ENCODE peak calls at places on chromosomes 13 and 19, in seven cellular contexts. One of them, this sample, is unnamed.

GRCh38 chr13:95182570-95183285 is 118.5 kb downstream of the ABCC4 start:
- DNase-seq in brain microvascular endothelial cell: no peak
- DNase-seq in RWPE2: no peak
- DNase-seq in CD4-positive, alpha-beta T cell: no peak
- DNase-seq in aorta: no peak
- DNase-seq in effector memory CD4-positive, alpha-beta T cell: no peak
- DNase-seq in suprapubic skin: no peak
- DNase-seq in this sample: no peak

GRCh38 chr13:24011266-24011665 is 114.0 kb upstream of the C1QTNF9B start:
- DNase-seq in brain microvascular endothelial cell: no peak
- DNase-seq in CD4-positive, alpha-beta T cell: no peak
- DNase-seq in effector memory CD4-positive, alpha-beta T cell: no peak
- DNase-seq in aorta: no peak
- DNase-seq in RWPE2: no peak
- DNase-seq in suprapubic skin: no peak
- DNase-seq in this sample: no peak

GRCh38 chr13:29953542-29953941 is 103.1 kb upstream of the UBL3 start:
- DNase-seq in aorta: no peak
- DNase-seq in brain microvascular endothelial cell: no peak
- DNase-seq in CD4-positive, alpha-beta T cell: no peak
- DNase-seq in RWPE2: no peak
- DNase-seq in effector memory CD4-positive, alpha-beta T cell: no peak
- DNase-seq in suprapubic skin: no peak
- DNase-seq in this sample: no peak

GRCh38 chr13:36839281-36839680 is 20.3 kb downstream of the RFXAP start:
- DNase-seq in suprapubic skin: no peak
- DNase-seq in effector memory CD4-positive, alpha-beta T cell: no peak
- DNase-seq in RWPE2: no peak
- DNase-seq in aorta: no peak
- DNase-seq in CD4-positive, alpha-beta T cell: no peak
- DNase-seq in brain microvascular endothelial cell: no peak
- DNase-seq in this sample: no peak

GRCh38 chr19:5268801-5269200 is 71.8 kb downstream of the PTPRS start:
- DNase-seq in effector memory CD4-positive, alpha-beta T cell: no peak
- DNase-seq in RWPE2: no peak
- DNase-seq in aorta: no peak
- DNase-seq in brain microvascular endothelial cell: no peak
- DNase-seq in CD4-positive, alpha-beta T cell: no peak
- DNase-seq in suprapubic skin: no peak
- DNase-seq in this sample: no peak

GRCh38 chr13:66099825-66100224 is 1130.3 kb downstream of the PCDH9 start:
- DNase-seq in brain microvascular endothelial cell: no peak
- DNase-seq in aorta: no peak
- DNase-seq in CD4-positive, alpha-beta T cell: no peak
- DNase-seq in suprapubic skin: no peak
- DNase-seq in RWPE2: no peak
- DNase-seq in effector memory CD4-positive, alpha-beta T cell: no peak
- DNase-seq in this sample: no peak

GRCh38 chr13:40662866-40663265 is 3.6 kb downstream of the FOXO1 start:
- DNase-seq in effector memory CD4-positive, alpha-beta T cell: no peak
- DNase-seq in RWPE2: no peak
- DNase-seq in suprapubic skin: no peak
- DNase-seq in brain microvascular endothelial cell: no peak
- DNase-seq in aorta: no peak
- DNase-seq in CD4-positive, alpha-beta T cell: no peak
- DNase-seq in this sample: no peak

GRCh38 chr13:41917641-41918040 is 43.3 kb downstream of the VWA8 start:
- DNase-seq in brain microvascular endothelial cell: peak; percentile 53
- DNase-seq in aorta: no peak
- DNase-seq in effector memory CD4-positive, alpha-beta T cell: no peak
- DNase-seq in CD4-positive, alpha-beta T cell: no peak
- DNase-seq in suprapubic skin: no peak
- DNase-seq in RWPE2: no peak
- DNase-seq in this sample: no peak

GRCh38 chr13:52949044-52949443 is 79.6 kb upstream of the OLFM4 start:
- DNase-seq in RWPE2: no peak
- DNase-seq in brain microvascular endothelial cell: no peak
- DNase-seq in suprapubic skin: no peak
- DNase-seq in aorta: no peak
- DNase-seq in CD4-positive, alpha-beta T cell: no peak
- DNase-seq in effector memory CD4-positive, alpha-beta T cell: no peak
- DNase-seq in this sample: no peak

GRCh38 chr19:33621065-33621785 is 528 bp upstream of the CHST8 start:
- DNase-seq in CD4-positive, alpha-beta T cell: no peak
- DNase-seq in RWPE2: no peak
- DNase-seq in brain microvascular endothelial cell: no peak
- DNase-seq in suprapubic skin: no peak
- DNase-seq in effector memory CD4-positive, alpha-beta T cell: no peak
- DNase-seq in aorta: peak; percentile 73
- DNase-seq in this sample: no peak

GRCh38 chr13:35716186-35716585 is 239.7 kb upstream of the MAB21L1 start:
- DNase-seq in aorta: no peak
- DNase-seq in brain microvascular endothelial cell: no peak
- DNase-seq in RWPE2: no peak
- DNase-seq in effector memory CD4-positive, alpha-beta T cell: no peak
- DNase-seq in CD4-positive, alpha-beta T cell: no peak
- DNase-seq in suprapubic skin: no peak
- DNase-seq in this sample: peak; percentile 40

GRCh38 chr19:40744554-40745401 is 5.5 kb downstream of the ACTMAP start:
- DNase-seq in suprapubic skin: no peak
- DNase-seq in effector memory CD4-positive, alpha-beta T cell: no peak
- DNase-seq in aorta: no peak
- DNase-seq in RWPE2: no peak
- DNase-seq in brain microvascular endothelial cell: no peak
- DNase-seq in CD4-positive, alpha-beta T cell: no peak
- DNase-seq in this sample: no peak

GRCh38 chr13:35712907-35713685 is 236.6 kb upstream of the MAB21L1 start:
- DNase-seq in brain microvascular endothelial cell: peak; percentile 53
- DNase-seq in RWPE2: no peak
- DNase-seq in aorta: no peak
- DNase-seq in effector memory CD4-positive, alpha-beta T cell: no peak
- DNase-seq in suprapubic skin: no peak
- DNase-seq in CD4-positive, alpha-beta T cell: no peak
- DNase-seq in this sample: no peak

DNA sequence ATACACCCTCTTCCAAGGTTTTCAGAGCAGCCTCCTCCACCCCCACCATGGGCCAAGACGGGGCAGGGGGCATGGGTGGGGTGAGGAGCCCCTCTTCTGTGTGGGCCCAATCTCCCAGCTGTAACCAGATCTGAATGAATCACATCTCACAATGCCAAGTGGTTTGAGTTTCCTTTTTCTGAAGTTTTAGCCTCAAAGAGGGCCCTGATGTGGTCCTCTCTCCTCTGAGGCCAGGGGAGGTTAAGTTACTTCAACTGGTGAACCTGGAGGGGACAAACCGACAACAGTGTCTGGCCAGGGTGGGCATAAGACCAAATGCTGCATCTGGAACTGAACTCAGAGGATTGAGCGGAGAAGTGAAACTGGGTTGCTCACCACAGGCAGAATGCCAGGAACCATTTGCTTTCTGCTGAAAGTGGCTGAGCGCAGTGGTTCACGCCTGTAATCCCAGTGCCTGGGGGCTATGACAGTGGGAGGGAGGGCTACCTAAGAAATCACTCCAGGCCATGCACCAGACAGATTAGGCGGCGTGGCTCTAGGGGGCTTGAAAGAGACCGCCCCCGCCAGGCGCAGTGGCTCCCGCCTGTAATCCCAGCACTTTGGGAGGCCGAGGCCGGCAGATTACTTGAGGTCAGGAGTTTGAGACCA is 15.4 kb upstream of the IRGC start:
- DNase-seq in brain microvascular endothelial cell: peak; percentile 41
- DNase-seq in aorta: no peak
- DNase-seq in effector memory CD4-positive, alpha-beta T cell: no peak
- DNase-seq in suprapubic skin: peak; percentile 77
- DNase-seq in CD4-positive, alpha-beta T cell: no peak
- DNase-seq in RWPE2: no peak
- DNase-seq in this sample: peak; percentile 67
- H3K27ac ChIP-seq in brain microvascular endothelial cell: peak overlapping the region; percentile 87
- H3K27ac ChIP-seq in aorta: no peak overlapping the region
- H3K27ac ChIP-seq in effector memory CD4-positive, alpha-beta T cell: peak overlapping the region; percentile 63
- H3K27ac ChIP-seq in suprapubic skin: peak overlapping the region; percentile 57
- H3K27ac ChIP-seq in CD4-positive, alpha-beta T cell: peak overlapping the region; percentile 29
- H3K27ac ChIP-seq in RWPE2: peak overlapping the region; percentile 84
- H3K27ac ChIP-seq in this sample: peak overlapping the region; percentile 71

DNA sequence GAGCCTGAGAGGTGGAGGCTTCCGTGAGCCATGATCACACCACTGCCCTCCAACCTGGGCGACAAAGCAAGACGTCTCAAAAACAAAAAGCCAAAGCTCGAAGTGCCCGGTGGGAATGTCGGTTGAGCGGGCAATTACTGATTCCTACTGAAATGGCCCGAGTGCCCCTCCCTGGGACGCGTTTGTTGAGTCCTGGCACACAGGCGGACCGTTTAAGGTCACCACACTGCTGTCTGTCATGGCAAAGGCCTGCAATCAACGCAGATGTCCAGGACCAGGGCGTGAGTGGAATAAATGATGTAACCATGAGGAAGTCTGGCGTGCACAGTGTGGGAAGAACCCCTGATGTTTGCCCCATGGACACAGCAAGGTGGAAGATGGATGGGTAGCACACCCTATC is 19.2 kb upstream of the C2CD4C start:
- DNase-seq in suprapubic skin: peak; percentile 60
- DNase-seq in aorta: no peak
- DNase-seq in brain microvascular endothelial cell: no peak
- DNase-seq in CD4-positive, alpha-beta T cell: no peak
- DNase-seq in effector memory CD4-positive, alpha-beta T cell: no peak
- DNase-seq in RWPE2: no peak
- DNase-seq in this sample: no peak
- H3K27ac ChIP-seq in suprapubic skin: no peak overlapping the region
- H3K27ac ChIP-seq in aorta: no peak overlapping the region
- H3K27ac ChIP-seq in brain microvascular endothelial cell: no peak overlapping the region
- H3K27ac ChIP-seq in CD4-positive, alpha-beta T cell: no peak overlapping the region
- H3K27ac ChIP-seq in effector memory CD4-positive, alpha-beta T cell: no peak overlapping the region
- H3K27ac ChIP-seq in RWPE2: no peak overlapping the region
- H3K27ac ChIP-seq in this sample: no peak overlapping the region

DNA sequence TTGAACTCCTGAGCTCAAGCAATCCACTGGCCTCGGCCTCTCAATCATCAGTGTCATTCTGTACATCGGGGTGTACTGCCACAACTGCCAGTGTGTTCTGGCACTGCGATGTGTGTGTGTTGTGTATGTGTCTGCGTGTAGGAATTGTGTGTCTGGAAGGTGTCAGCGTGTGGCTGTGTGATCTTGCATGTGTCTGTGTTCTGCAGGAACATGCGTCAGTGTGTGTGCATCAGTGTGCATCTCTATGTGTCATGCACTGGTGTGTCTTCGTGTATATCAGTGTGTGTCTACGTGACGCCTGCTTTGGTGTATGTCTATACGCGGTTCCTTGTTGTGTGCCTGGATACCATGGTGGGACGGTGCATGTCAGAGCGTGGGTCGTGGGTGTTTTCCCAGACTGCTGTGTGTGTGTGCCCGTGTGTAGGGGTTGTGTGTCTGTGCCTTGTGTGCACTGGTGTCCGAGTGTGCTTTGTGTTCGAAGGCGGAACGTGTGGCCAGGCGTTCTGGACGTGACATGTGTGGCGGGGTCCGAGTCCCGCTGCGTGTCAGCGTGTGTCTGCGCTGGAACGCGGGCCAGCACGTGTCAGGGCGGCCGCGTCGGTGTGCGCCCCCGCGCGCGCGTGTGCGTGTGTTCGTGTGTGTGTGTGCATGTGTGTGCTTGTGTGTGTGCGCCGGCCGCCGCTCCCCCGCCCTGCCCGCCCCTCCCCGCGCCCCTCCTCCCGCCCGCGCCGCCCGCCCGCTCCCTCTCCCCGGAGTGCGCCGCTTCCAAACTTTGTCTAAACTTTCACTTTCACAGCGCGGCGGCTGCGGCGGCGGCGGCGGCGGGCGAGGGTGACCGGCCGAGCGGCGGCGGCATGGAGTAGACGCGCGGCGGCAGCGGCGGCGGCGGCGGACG is at the start of gene NFIX:
- DNase-seq in brain microvascular endothelial cell: no peak
- DNase-seq in effector memory CD4-positive, alpha-beta T cell: peak; percentile 37
- DNase-seq in suprapubic skin: peak; percentile 80
- DNase-seq in CD4-positive, alpha-beta T cell: peak; percentile 60
- DNase-seq in aorta: peak; percentile 92
- DNase-seq in RWPE2: no peak
- DNase-seq in this sample: peak; percentile 81
- H3K27ac ChIP-seq in brain microvascular endothelial cell: no peak within 1 kb of the TSS
- H3K27ac ChIP-seq in effector memory CD4-positive, alpha-beta T cell: no peak within 1 kb of the TSS
- H3K27ac ChIP-seq in suprapubic skin: peak within 1 kb of the TSS; percentile 97
- H3K27ac ChIP-seq in CD4-positive, alpha-beta T cell: no peak within 1 kb of the TSS
- H3K27ac ChIP-seq in aorta: peak within 1 kb of the TSS; percentile 76
- H3K27ac ChIP-seq in RWPE2: peak within 1 kb of the TSS; percentile 53
- H3K27ac ChIP-seq in this sample: peak within 1 kb of the TSS; percentile 95

DNA sequence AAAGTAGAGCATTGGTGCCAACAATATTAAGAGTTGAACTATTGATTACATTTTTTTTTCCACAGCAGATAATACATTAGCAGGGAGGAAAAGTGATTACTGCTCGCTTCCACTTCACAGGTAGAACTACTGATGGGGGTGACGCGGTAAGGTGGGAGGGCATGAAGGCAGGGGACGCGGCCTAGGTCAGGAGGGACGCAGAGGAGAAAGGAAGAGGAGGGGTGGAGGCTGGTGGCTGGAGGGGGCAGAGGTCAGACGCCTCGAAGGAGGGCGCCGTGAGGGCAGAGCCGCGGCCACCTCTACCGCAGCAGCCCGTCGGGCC is 287 bp upstream of the B3GLCT start:
- DNase-seq in suprapubic skin: no peak
- DNase-seq in aorta: no peak
- DNase-seq in CD4-positive, alpha-beta T cell: no peak
- DNase-seq in effector memory CD4-positive, alpha-beta T cell: no peak
- DNase-seq in RWPE2: no peak
- DNase-seq in brain microvascular endothelial cell: no peak
- DNase-seq in this sample: no peak
- H3K27ac ChIP-seq in suprapubic skin: peak overlapping the region; percentile 97
- H3K27ac ChIP-seq in aorta: no peak overlapping the region
- H3K27ac ChIP-seq in CD4-positive, alpha-beta T cell: peak overlapping the region; percentile 83
- H3K27ac ChIP-seq in effector memory CD4-positive, alpha-beta T cell: peak overlapping the region; percentile 87
- H3K27ac ChIP-seq in RWPE2: peak overlapping the region; percentile 75
- H3K27ac ChIP-seq in brain microvascular endothelial cell: peak overlapping the region; percentile 86
- H3K27ac ChIP-seq in this sample: peak overlapping the region; percentile 99

GRCh38 chr19:960601-960938 is 23.6 kb upstream of the WDR18 start:
- DNase-seq in brain microvascular endothelial cell: no peak
- DNase-seq in effector memory CD4-positive, alpha-beta T cell: no peak
- DNase-seq in aorta: no peak
- DNase-seq in CD4-positive, alpha-beta T cell: no peak
- DNase-seq in RWPE2: no peak
- DNase-seq in suprapubic skin: no peak
- DNase-seq in this sample: no peak

GRCh38 chr19:962683-963385 is 21.3 kb upstream of the WDR18 start:
- DNase-seq in effector memory CD4-positive, alpha-beta T cell: no peak
- DNase-seq in RWPE2: peak; percentile 45
- DNase-seq in suprapubic skin: no peak
- DNase-seq in brain microvascular endothelial cell: no peak
- DNase-seq in aorta: no peak
- DNase-seq in CD4-positive, alpha-beta T cell: no peak
- DNase-seq in this sample: no peak

GRCh38 chr19:963401-964022 is 20.6 kb upstream of the WDR18 start:
- DNase-seq in brain microvascular endothelial cell: no peak
- DNase-seq in RWPE2: no peak
- DNase-seq in effector memory CD4-positive, alpha-beta T cell: no peak
- DNase-seq in aorta: no peak
- DNase-seq in suprapubic skin: no peak
- DNase-seq in CD4-positive, alpha-beta T cell: no peak
- DNase-seq in this sample: no peak

GRCh38 chr19:959935-960502 is 24.1 kb upstream of the WDR18 start:
- DNase-seq in suprapubic skin: no peak
- DNase-seq in RWPE2: no peak
- DNase-seq in effector memory CD4-positive, alpha-beta T cell: no peak
- DNase-seq in brain microvascular endothelial cell: no peak
- DNase-seq in aorta: no peak
- DNase-seq in CD4-positive, alpha-beta T cell: no peak
- DNase-seq in this sample: no peak

GRCh38 chr19:961866-962620 is 22.1 kb upstream of the WDR18 start:
- DNase-seq in suprapubic skin: no peak
- DNase-seq in CD4-positive, alpha-beta T cell: no peak
- DNase-seq in RWPE2: no peak
- DNase-seq in brain microvascular endothelial cell: no peak
- DNase-seq in effector memory CD4-positive, alpha-beta T cell: no peak
- DNase-seq in aorta: no peak
- DNase-seq in this sample: no peak
- H3K27ac ChIP-seq in suprapubic skin: no peak overlapping the region
- H3K27ac ChIP-seq in CD4-positive, alpha-beta T cell: no peak overlapping the region
- H3K27ac ChIP-seq in RWPE2: no peak overlapping the region
- H3K27ac ChIP-seq in brain microvascular endothelial cell: no peak overlapping the region
- H3K27ac ChIP-seq in effector memory CD4-positive, alpha-beta T cell: no peak overlapping the region
- H3K27ac ChIP-seq in aorta: no peak overlapping the region
- H3K27ac ChIP-seq in this sample: no peak overlapping the region